ENCODE peak calls at places on chromosomes 5 and 9, in ten cellular contexts. One of them, this sample, is unnamed.

GRCh38 chr5:180271205-180271604 is 20.7 kb downstream of the MAPK9 start:
- DNase-seq in left ventricle myocardium inferior: no peak
- DNase-seq in effector memory CD8-positive, alpha-beta T cell: no peak
- DNase-seq in PC-9: no peak
- DNase-seq in activated gamma-delta T cell treated with anti-CD3 and anti-CD28 coated beads, Interleukin-2, amount 50 U/mL, for 16 hours: no peak
- DNase-seq in NCI-H1694: no peak
- DNase-seq in COR-L47: no peak
- DNase-seq in NCI-H2227 treated with DMSO at 0.1 percent for 48 hours: no peak
- DNase-seq in activated B cell treated with CpG ODN at 0.5 μM for 24 hours: no peak
- DNase-seq in T-helper 9 cell: no peak
- DNase-seq in this sample: no peak

GRCh38 chr5:58410441-58410840 is 49.4 kb downstream of the PLK2 start:
- DNase-seq in left ventricle myocardium inferior: no peak
- DNase-seq in effector memory CD8-positive, alpha-beta T cell: no peak
- DNase-seq in PC-9: peak
- DNase-seq in activated gamma-delta T cell treated with anti-CD3 and anti-CD28 coated beads, Interleukin-2, amount 50 U/mL, for 16 hours: no peak
- DNase-seq in NCI-H1694: no peak
- DNase-seq in COR-L47: no peak
- DNase-seq in NCI-H2227 treated with DMSO at 0.1 percent for 48 hours: no peak
- DNase-seq in activated B cell treated with CpG ODN at 0.5 μM for 24 hours: no peak
- DNase-seq in T-helper 9 cell: no peak
- DNase-seq in this sample: peak

GRCh38 chr5:133780619-133781280 is 168.4 kb upstream of the FSTL4 start:
- DNase-seq in left ventricle myocardium inferior: no peak
- DNase-seq in effector memory CD8-positive, alpha-beta T cell: no peak
- DNase-seq in PC-9: no peak
- DNase-seq in activated gamma-delta T cell treated with anti-CD3 and anti-CD28 coated beads, Interleukin-2, amount 50 U/mL, for 16 hours: no peak
- DNase-seq in NCI-H1694: no peak
- DNase-seq in COR-L47: no peak
- DNase-seq in NCI-H2227 treated with DMSO at 0.1 percent for 48 hours: no peak
- DNase-seq in activated B cell treated with CpG ODN at 0.5 μM for 24 hours: no peak
- DNase-seq in T-helper 9 cell: no peak
- DNase-seq in this sample: no peak

GRCh38 chr5:179378441-179379271 is 33.4 kb upstream of the ADAMTS2 start:
- DNase-seq in left ventricle myocardium inferior: no peak
- DNase-seq in effector memory CD8-positive, alpha-beta T cell: no peak
- DNase-seq in PC-9: no peak
- DNase-seq in activated gamma-delta T cell treated with anti-CD3 and anti-CD28 coated beads, Interleukin-2, amount 50 U/mL, for 16 hours: no peak
- DNase-seq in NCI-H1694: no peak
- DNase-seq in COR-L47: no peak
- DNase-seq in NCI-H2227 treated with DMSO at 0.1 percent for 48 hours: no peak
- DNase-seq in activated B cell treated with CpG ODN at 0.5 μM for 24 hours: no peak
- DNase-seq in T-helper 9 cell: no peak
- DNase-seq in this sample: peak

GRCh38 chr9:108569624-108570023 is 286.2 kb downstream of the ACTL7B start:
- DNase-seq in left ventricle myocardium inferior: no peak
- DNase-seq in effector memory CD8-positive, alpha-beta T cell: no peak
- DNase-seq in PC-9: peak
- DNase-seq in activated gamma-delta T cell treated with anti-CD3 and anti-CD28 coated beads, Interleukin-2, amount 50 U/mL, for 16 hours: no peak
- DNase-seq in NCI-H1694: no peak
- DNase-seq in COR-L47: no peak
- DNase-seq in NCI-H2227 treated with DMSO at 0.1 percent for 48 hours: no peak
- DNase-seq in activated B cell treated with CpG ODN at 0.5 μM for 24 hours: no peak
- DNase-seq in T-helper 9 cell: no peak
- DNase-seq in this sample: peak

GRCh38 chr9:20280330-20280729 is 342.0 kb downstream of the MLLT3 start:
- DNase-seq in left ventricle myocardium inferior: no peak
- DNase-seq in effector memory CD8-positive, alpha-beta T cell: no peak
- DNase-seq in PC-9: no peak
- DNase-seq in activated gamma-delta T cell treated with anti-CD3 and anti-CD28 coated beads, Interleukin-2, amount 50 U/mL, for 16 hours: no peak
- DNase-seq in NCI-H1694: no peak
- DNase-seq in COR-L47: no peak
- DNase-seq in NCI-H2227 treated with DMSO at 0.1 percent for 48 hours: no peak
- DNase-seq in activated B cell treated with CpG ODN at 0.5 μM for 24 hours: no peak
- DNase-seq in T-helper 9 cell: no peak
- DNase-seq in this sample: no peak

GRCh38 chr9:130137870-130138653 is 34.1 kb upstream of the NCS1 start:
- DNase-seq in left ventricle myocardium inferior: peak
- DNase-seq in effector memory CD8-positive, alpha-beta T cell: no peak
- DNase-seq in PC-9: no peak
- DNase-seq in activated gamma-delta T cell treated with anti-CD3 and anti-CD28 coated beads, Interleukin-2, amount 50 U/mL, for 16 hours: no peak
- DNase-seq in NCI-H1694: no peak
- DNase-seq in COR-L47: no peak
- DNase-seq in NCI-H2227 treated with DMSO at 0.1 percent for 48 hours: no peak
- DNase-seq in activated B cell treated with CpG ODN at 0.5 μM for 24 hours: no peak
- DNase-seq in T-helper 9 cell: no peak
- DNase-seq in this sample: peak

GRCh38 chr5:56123531-56124243 is 109.4 kb downstream of the ANKRD55 start:
- DNase-seq in left ventricle myocardium inferior: peak
- DNase-seq in effector memory CD8-positive, alpha-beta T cell: no peak
- DNase-seq in PC-9: peak
- DNase-seq in activated gamma-delta T cell treated with anti-CD3 and anti-CD28 coated beads, Interleukin-2, amount 50 U/mL, for 16 hours: no peak
- DNase-seq in NCI-H1694: no peak
- DNase-seq in COR-L47: no peak
- DNase-seq in NCI-H2227 treated with DMSO at 0.1 percent for 48 hours: peak
- DNase-seq in activated B cell treated with CpG ODN at 0.5 μM for 24 hours: no peak
- DNase-seq in T-helper 9 cell: no peak
- DNase-seq in this sample: peak

GRCh38 chr5:120767171-120767820 is 303.2 kb downstream of the PRR16 start:
- DNase-seq in left ventricle myocardium inferior: no peak
- DNase-seq in effector memory CD8-positive, alpha-beta T cell: no peak
- DNase-seq in PC-9: no peak
- DNase-seq in activated gamma-delta T cell treated with anti-CD3 and anti-CD28 coated beads, Interleukin-2, amount 50 U/mL, for 16 hours: no peak
- DNase-seq in NCI-H1694: no peak
- DNase-seq in COR-L47: no peak
- DNase-seq in NCI-H2227 treated with DMSO at 0.1 percent for 48 hours: no peak
- DNase-seq in activated B cell treated with CpG ODN at 0.5 μM for 24 hours: no peak
- DNase-seq in T-helper 9 cell: no peak
- DNase-seq in this sample: peak

GRCh38 chr5:68731255-68731654 is 362.6 kb upstream of the SLC30A5 start:
- DNase-seq in left ventricle myocardium inferior: no peak
- DNase-seq in effector memory CD8-positive, alpha-beta T cell: no peak
- DNase-seq in PC-9: no peak
- DNase-seq in activated gamma-delta T cell treated with anti-CD3 and anti-CD28 coated beads, Interleukin-2, amount 50 U/mL, for 16 hours: no peak
- DNase-seq in NCI-H1694: no peak
- DNase-seq in COR-L47: no peak
- DNase-seq in NCI-H2227 treated with DMSO at 0.1 percent for 48 hours: no peak
- DNase-seq in activated B cell treated with CpG ODN at 0.5 μM for 24 hours: no peak
- DNase-seq in T-helper 9 cell: no peak
- DNase-seq in this sample: no peak

This sample was measured in fibroblast of gingiva.